ENCODE peak calls at places on chromosomes 6 and 20, in eight cellular contexts. W is K562, N is HL-60, Z is GM12878, P is spleen, S is Panc1, E is HepG2, B is transverse colon. G is an unnamed sample.

GRCh38 chr6:3208775-3209113 is 18.7 kb downstream of the TUBB2B start:
- DNase-seq in P (no peak), E (no peak), B (no peak), W (no peak), S (no peak), Z (no peak), N (no peak), G (no peak)

GRCh38 chr6:46491789-46492547 is 719 bp upstream of the RCAN2 start:
- DNase-seq in P (peak), B (peak), E (peak), W (peak), Z (no peak), S (no peak), N (no peak), G (peak)

GRCh38 chr6:152189736-152190135 is 382.3 kb downstream of the ESR1 start:
- DNase-seq in Z (no peak), P (no peak), N (no peak), E (no peak), S (no peak), B (no peak), W (no peak), G (no peak)

GRCh38 chr6:26537846-26538571 is at the start of gene HMGN4:
- DNase-seq in P (peak), W (peak), N (peak), S (peak), B (peak), Z (peak), E (peak), G (peak)

GRCh38 chr6:100202417-100203194 is 208.6 kb upstream of the MCHR2 start:
- DNase-seq in Z (no peak), W (no peak), P (no peak), N (peak), E (no peak), B (no peak), S (no peak), G (no peak)

GRCh38 chr6:165552248-165552736 is 110.7 kb downstream of the PDE10A start:
- DNase-seq in P (no peak), Z (no peak), N (no peak), B (no peak), S (no peak), E (no peak), W (no peak), G (no peak)

GRCh38 chr20:1912056-1912455 is 16.8 kb downstream of the SIRPA start:
- DNase-seq in B (no peak), Z (no peak), P (no peak), S (no peak), W (peak), N (no peak), E (no peak), G (no peak)

GRCh38 chr6:129936329-129937165 is 75.4 kb upstream of the TMEM244 start:
- DNase-seq in B (peak), W (peak), E (peak), P (no peak), S (peak), N (peak), Z (peak), G (peak)

GRCh38 chr6:141483561-141484061 is 649.1 kb upstream of the GJE1 start:
- DNase-seq in B (peak), E (no peak), S (peak), P (no peak), Z (peak), W (no peak), N (peak), G (no peak)

GRCh38 chr20:19026901-19027644 is 185.4 kb upstream of the SLC24A3 start:
- DNase-seq in S (no peak), E (peak), Z (no peak), N (no peak), P (no peak), W (no peak), B (no peak), G (no peak)

GRCh38 chr6:135739288-135739687 is 112.2 kb upstream of the PDE7B start:
- DNase-seq in Z (no peak), E (no peak), S (no peak), P (no peak), B (no peak), N (no peak), W (no peak), G (no peak)

GRCh38 chr20:43987531-43987930 is 72.9 kb downstream of the TOX2 start:
- DNase-seq in P (no peak), W (no peak), N (no peak), E (no peak), Z (no peak), B (no peak), S (no peak), G (no peak)
- TF ChIP-seq POLR2AphosphoS5 in P (no peak), W (no peak), N (no peak), E (no peak), Z (no peak), B (no peak), S (no peak), G (no peak)

GRCh38 chr6:144919573-144919972 is 634.4 kb downstream of the UTRN start:
- DNase-seq in P (no peak), W (no peak), B (no peak), N (no peak), S (no peak), Z (no peak), E (no peak), G (no peak)
- H3K4me3 ChIP-seq in P (no peak), W (no peak), B (no peak), N (no peak), S (no peak), Z (no peak), E (no peak), G (no peak)

GRCh38 chr6:7812623-7813022 is 86.7 kb downstream of the BMP6 start:
- DNase-seq in P (no peak), W (no peak), N (no peak), B (no peak), E (no peak), Z (no peak), S (no peak), G (no peak)

GRCh38 chr6:7813193-7813592 is 87.3 kb downstream of the BMP6 start:
- DNase-seq in P (no peak), N (no peak), Z (no peak), E (no peak), S (no peak), W (no peak), B (no peak), G (no peak)

GRCh38 chr6:7818480-7819165 is 92.0 kb downstream of the TXNDC5 start:
- DNase-seq in Z (no peak), W (no peak), E (no peak), S (no peak), B (no peak), N (no peak), P (no peak), G (no peak)

GRCh38 chr6:7813704-7814103 is 87.8 kb downstream of the BMP6 start:
- DNase-seq in Z (no peak), P (no peak), B (no peak), E (peak), N (no peak), S (no peak), W (peak), G (no peak)

GRCh38 chr6:7815716-7816115 is 89.8 kb downstream of the BMP6 start:
- DNase-seq in E (no peak), B (no peak), S (no peak), P (no peak), W (no peak), N (no peak), Z (no peak), G (no peak)
- TF ChIP-seq POLR2AphosphoS5 in E (no peak), B (no peak), S (no peak), P (no peak), W (no peak), N (no peak), Z (no peak), G (no peak)

GRCh38 chr6:28586273-28586672 is 60.6 kb downstream of the GPX5 start:
- DNase-seq in E (peak), B (no peak), P (no peak), W (no peak), S (no peak), Z (no peak), N (no peak), G (no peak)
- H3K4me3 ChIP-seq in E (peak), B (peak), P (no peak), W (no peak), S (peak), Z (peak), N (no peak), G (no peak)

G was measured in upper lobe of left lung.